ENCODE peak calls at places on chromosomes 3 and 15, in nine cellular contexts. One of them, this sample, is unnamed.
A peak's percentile ranks its signal among the peaks of the same experiment; 100 is the strongest.

GRCh38 chr15:70170096-70170699 is 72.5 kb upstream of the TLE3 start:
- DNase-seq in ovary: no peak
- DNase-seq in fibroblast of lung: no peak
- DNase-seq in heart left ventricle: no peak
- DNase-seq in Panc1: no peak
- DNase-seq in body of pancreas: no peak
- DNase-seq in K562: no peak
- DNase-seq in tibial nerve: no peak
- DNase-seq in breast epithelium: no peak
- DNase-seq in this sample: no peak

GRCh38 chr3:30188713-30189112 is 417.7 kb upstream of the TGFBR2 start:
- DNase-seq in ovary: no peak
- DNase-seq in fibroblast of lung: peak; percentile 48
- DNase-seq in heart left ventricle: peak; percentile 28
- DNase-seq in Panc1: no peak
- DNase-seq in body of pancreas: peak; percentile 10
- DNase-seq in K562: no peak
- DNase-seq in tibial nerve: no peak
- DNase-seq in breast epithelium: peak; percentile 51
- DNase-seq in this sample: no peak

GRCh38 chr3:160546727-160547126 is 18.6 kb downstream of the KPNA4 start:
- DNase-seq in ovary: no peak
- DNase-seq in fibroblast of lung: no peak
- DNase-seq in heart left ventricle: no peak
- DNase-seq in Panc1: no peak
- DNase-seq in body of pancreas: no peak
- DNase-seq in K562: no peak
- DNase-seq in tibial nerve: no peak
- DNase-seq in breast epithelium: no peak
- DNase-seq in this sample: no peak

GRCh38 chr15:75362642-75363249 is 5.7 kb downstream of the MAN2C1 start:
- DNase-seq in ovary: no peak
- DNase-seq in fibroblast of lung: no peak
- DNase-seq in heart left ventricle: no peak
- DNase-seq in Panc1: no peak
- DNase-seq in body of pancreas: no peak
- DNase-seq in K562: no peak
- DNase-seq in tibial nerve: no peak
- DNase-seq in breast epithelium: no peak
- DNase-seq in this sample: no peak

GRCh38 chr3:17942856-17943255 is 200.4 kb upstream of the TBC1D5 start:
- DNase-seq in ovary: no peak
- DNase-seq in fibroblast of lung: peak; percentile 80
- DNase-seq in heart left ventricle: no peak
- DNase-seq in Panc1: no peak
- DNase-seq in body of pancreas: no peak
- DNase-seq in K562: no peak
- DNase-seq in tibial nerve: no peak
- DNase-seq in breast epithelium: no peak
- DNase-seq in this sample: no peak

GRCh38 chr3:123258359-123258758 is 56.6 kb downstream of the SEC22A start:
- DNase-seq in ovary: no peak
- DNase-seq in fibroblast of lung: no peak
- DNase-seq in heart left ventricle: no peak
- DNase-seq in Panc1: no peak
- DNase-seq in body of pancreas: no peak
- DNase-seq in K562: no peak
- DNase-seq in tibial nerve: no peak
- DNase-seq in breast epithelium: no peak
- DNase-seq in this sample: no peak

GRCh38 chr15:98555173-98555515 is 93.2 kb upstream of the IGF1R start:
- DNase-seq in ovary: no peak
- DNase-seq in fibroblast of lung: no peak
- DNase-seq in heart left ventricle: no peak
- DNase-seq in Panc1: no peak
- DNase-seq in body of pancreas: peak; percentile 61
- DNase-seq in K562: no peak
- DNase-seq in tibial nerve: no peak
- DNase-seq in breast epithelium: no peak
- DNase-seq in this sample: no peak

GRCh38 chr15:81196576-81197254 is at the start of gene IL16:
- DNase-seq in ovary: no peak
- DNase-seq in fibroblast of lung: no peak
- DNase-seq in heart left ventricle: no peak
- DNase-seq in Panc1: no peak
- DNase-seq in body of pancreas: no peak
- DNase-seq in K562: no peak
- DNase-seq in tibial nerve: no peak
- DNase-seq in breast epithelium: no peak
- DNase-seq in this sample: no peak

GRCh38 chr3:187150599-187150998 is 11.3 kb upstream of the RPL39L start:
- DNase-seq in ovary: no peak
- DNase-seq in fibroblast of lung: no peak
- DNase-seq in heart left ventricle: no peak
- DNase-seq in Panc1: no peak
- DNase-seq in body of pancreas: peak; percentile 15
- DNase-seq in K562: no peak
- DNase-seq in tibial nerve: no peak
- DNase-seq in breast epithelium: no peak
- DNase-seq in this sample: no peak

GRCh38 chr15:49902791-49903481 is 216.1 kb downstream of the ATP8B4 start:
- DNase-seq in ovary: no peak
- DNase-seq in fibroblast of lung: peak; percentile 70
- DNase-seq in heart left ventricle: no peak
- DNase-seq in Panc1: no peak
- DNase-seq in body of pancreas: no peak
- DNase-seq in K562: no peak
- DNase-seq in tibial nerve: no peak
- DNase-seq in breast epithelium: no peak
- DNase-seq in this sample: peak; percentile 33

GRCh38 chr3:18440053-18440768 is 15.1 kb upstream of the SATB1 start:
- DNase-seq in ovary: no peak
- DNase-seq in fibroblast of lung: peak; percentile 62
- DNase-seq in heart left ventricle: no peak
- DNase-seq in Panc1: no peak
- DNase-seq in body of pancreas: no peak
- DNase-seq in K562: no peak
- DNase-seq in tibial nerve: no peak
- DNase-seq in breast epithelium: no peak
- DNase-seq in this sample: no peak

GRCh38 chr3:31839144-31839917 is 141.7 kb downstream of the OSBPL10 start:
- DNase-seq in ovary: no peak
- DNase-seq in fibroblast of lung: no peak
- DNase-seq in heart left ventricle: no peak
- DNase-seq in Panc1: no peak
- DNase-seq in body of pancreas: no peak
- DNase-seq in K562: no peak
- DNase-seq in tibial nerve: no peak
- DNase-seq in breast epithelium: no peak
- DNase-seq in this sample: no peak

GRCh38 chr3:45981321-45982038 is 14.1 kb downstream of the FYCO1 start:
- DNase-seq in ovary: no peak
- DNase-seq in fibroblast of lung: peak; percentile 68
- DNase-seq in heart left ventricle: no peak
- DNase-seq in Panc1: no peak
- DNase-seq in body of pancreas: no peak
- DNase-seq in K562: peak; percentile 54
- DNase-seq in tibial nerve: no peak
- DNase-seq in breast epithelium: no peak
- DNase-seq in this sample: no peak

GRCh38 chr3:78139166-78139565 is 1099.3 kb downstream of the ROBO2 start:
- DNase-seq in ovary: no peak
- DNase-seq in fibroblast of lung: peak; percentile 86
- DNase-seq in heart left ventricle: no peak
- DNase-seq in Panc1: no peak
- DNase-seq in body of pancreas: no peak
- DNase-seq in K562: no peak
- DNase-seq in tibial nerve: no peak
- DNase-seq in breast epithelium: no peak
- DNase-seq in this sample: no peak

GRCh38 chr15:63157891-63158431 is 684 bp upstream of the RPS27L start:
- DNase-seq in ovary: peak; percentile 52
- DNase-seq in fibroblast of lung: peak; percentile 86
- DNase-seq in heart left ventricle: peak; percentile 62
- DNase-seq in Panc1: no peak
- DNase-seq in body of pancreas: peak; percentile 31
- DNase-seq in K562: peak; percentile 51
- DNase-seq in tibial nerve: no peak
- DNase-seq in breast epithelium: no peak
- DNase-seq in this sample: peak; percentile 62

GRCh38 chr3:156233875-156234274 is 113.5 kb downstream of the KCNAB1 start:
- DNase-seq in ovary: no peak
- DNase-seq in fibroblast of lung: peak; percentile 43
- DNase-seq in heart left ventricle: no peak
- DNase-seq in Panc1: no peak
- DNase-seq in body of pancreas: no peak
- DNase-seq in K562: no peak
- DNase-seq in tibial nerve: no peak
- DNase-seq in breast epithelium: no peak
- DNase-seq in this sample: no peak

DNA sequence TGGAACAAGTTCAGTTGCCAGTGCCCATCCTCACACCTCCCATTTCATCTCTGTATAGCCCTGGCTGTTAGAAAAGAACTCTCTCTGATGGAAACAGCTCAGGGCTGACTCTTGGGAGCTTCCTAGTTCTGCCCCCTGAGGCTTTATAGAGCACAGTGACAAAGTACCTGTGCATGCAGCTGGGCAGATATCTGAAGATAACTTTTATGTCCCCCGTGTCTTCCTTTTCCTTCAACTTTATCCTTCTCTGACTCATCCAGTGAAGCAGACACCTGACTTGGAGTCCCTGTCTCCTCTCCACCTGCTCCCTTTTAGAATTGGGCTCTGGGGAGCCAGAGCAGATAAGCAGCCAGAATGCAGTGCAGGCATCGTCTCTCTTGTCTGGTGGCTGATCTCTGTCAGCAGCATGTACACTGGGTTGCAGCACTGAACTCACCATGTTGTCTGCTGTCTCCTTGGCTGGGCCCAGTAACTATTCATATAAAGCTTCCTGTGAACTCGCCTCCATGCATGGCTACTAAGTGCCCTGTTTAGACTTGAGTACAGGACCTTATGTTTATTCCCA is 53.9 kb upstream of the PLXNA1 start:
- DNase-seq in ovary: no peak
- DNase-seq in fibroblast of lung: no peak
- DNase-seq in heart left ventricle: no peak
- DNase-seq in Panc1: no peak
- DNase-seq in body of pancreas: no peak
- DNase-seq in K562: no peak
- DNase-seq in tibial nerve: no peak
- DNase-seq in breast epithelium: no peak
- DNase-seq in this sample: no peak
- H3K9me3 ChIP-seq in ovary: no peaks in the 10 kb centered on the region
- H3K9me3 ChIP-seq in fibroblast of lung: no peaks in the 10 kb centered on the region
- H3K9me3 ChIP-seq in heart left ventricle: no peaks in the 10 kb centered on the region
- H3K9me3 ChIP-seq in Panc1: no peaks in the 10 kb centered on the region
- H3K9me3 ChIP-seq in body of pancreas: no peaks in the 10 kb centered on the region
- H3K9me3 ChIP-seq in K562: no peaks in the 10 kb centered on the region
- H3K9me3 ChIP-seq in tibial nerve: no peaks in the 10 kb centered on the region
- H3K9me3 ChIP-seq in breast epithelium: no peaks in the 10 kb centered on the region
- H3K9me3 ChIP-seq in this sample: no peaks in the 10 kb centered on the region

DNA sequence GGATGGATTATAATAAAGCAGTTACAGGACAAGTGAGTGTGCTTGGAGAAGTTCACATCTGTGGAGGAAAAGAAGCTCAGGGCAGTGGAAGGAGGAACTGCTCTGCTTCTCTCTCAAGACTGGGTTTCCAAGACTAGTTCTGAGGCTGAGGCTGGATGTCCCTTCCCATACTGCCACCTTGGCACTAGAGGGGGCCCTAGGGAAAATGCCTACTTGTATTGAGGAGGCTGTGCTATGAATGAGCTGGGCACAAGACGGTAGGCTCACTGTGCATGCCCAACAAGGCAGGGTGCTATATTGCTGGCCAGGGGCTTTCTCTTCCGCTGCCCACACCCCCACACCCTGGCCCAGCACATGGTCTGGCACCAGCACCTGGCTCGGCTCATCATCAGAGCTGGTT is 65.2 kb downstream of the SLCO2A1 start:
- DNase-seq in ovary: no peak
- DNase-seq in fibroblast of lung: no peak
- DNase-seq in heart left ventricle: no peak
- DNase-seq in Panc1: no peak
- DNase-seq in body of pancreas: no peak
- DNase-seq in K562: no peak
- DNase-seq in tibial nerve: no peak
- DNase-seq in breast epithelium: no peak
- DNase-seq in this sample: no peak
- TF ChIP-seq CTCF in ovary: no peak
- TF ChIP-seq CTCF in fibroblast of lung: no peak
- TF ChIP-seq CTCF in heart left ventricle: no peak
- TF ChIP-seq CTCF in Panc1: no peak
- TF ChIP-seq CTCF in body of pancreas: no peak
- TF ChIP-seq CTCF in K562: no peak
- TF ChIP-seq CTCF in tibial nerve: no peak
- TF ChIP-seq CTCF in breast epithelium: no peak
- TF ChIP-seq CTCF in this sample: no peak

GRCh38 chr3:101072299-101072698 is 79.1 kb upstream of the ABI3BP start:
- DNase-seq in ovary: no peak
- DNase-seq in fibroblast of lung: peak; percentile 48
- DNase-seq in heart left ventricle: no peak
- DNase-seq in Panc1: no peak
- DNase-seq in body of pancreas: no peak
- DNase-seq in K562: no peak
- DNase-seq in tibial nerve: no peak
- DNase-seq in breast epithelium: no peak
- DNase-seq in this sample: no peak
- H3K27ac ChIP-seq in ovary: no peak overlapping the region
- H3K27ac ChIP-seq in fibroblast of lung: no peak overlapping the region
- H3K27ac ChIP-seq in heart left ventricle: no peak overlapping the region
- H3K27ac ChIP-seq in Panc1: no peak overlapping the region
- H3K27ac ChIP-seq in body of pancreas: no peak overlapping the region
- H3K27ac ChIP-seq in K562: no peak overlapping the region
- H3K27ac ChIP-seq in tibial nerve: no peak overlapping the region
- H3K27ac ChIP-seq in breast epithelium: no peak overlapping the region
- H3K27ac ChIP-seq in this sample: no peak overlapping the region

GRCh38 chr3:8817486-8817885 is 48.1 kb upstream of the OXTR start:
- DNase-seq in ovary: no peak
- DNase-seq in fibroblast of lung: no peak
- DNase-seq in heart left ventricle: no peak
- DNase-seq in Panc1: no peak
- DNase-seq in body of pancreas: no peak
- DNase-seq in K562: no peak
- DNase-seq in tibial nerve: no peak
- DNase-seq in breast epithelium: no peak
- DNase-seq in this sample: no peak

GRCh38 chr3:8813411-8813810 is 44.0 kb upstream of the OXTR start:
- DNase-seq in ovary: no peak
- DNase-seq in fibroblast of lung: no peak
- DNase-seq in heart left ventricle: no peak
- DNase-seq in Panc1: no peak
- DNase-seq in body of pancreas: no peak
- DNase-seq in K562: no peak
- DNase-seq in tibial nerve: no peak
- DNase-seq in breast epithelium: no peak
- DNase-seq in this sample: no peak

GRCh38 chr3:8810561-8810960 is 41.1 kb upstream of the OXTR start:
- DNase-seq in ovary: no peak
- DNase-seq in fibroblast of lung: no peak
- DNase-seq in heart left ventricle: no peak
- DNase-seq in Panc1: no peak
- DNase-seq in body of pancreas: no peak
- DNase-seq in K562: no peak
- DNase-seq in tibial nerve: no peak
- DNase-seq in breast epithelium: no peak
- DNase-seq in this sample: no peak

GRCh38 chr3:8816106-8816505 is 46.7 kb upstream of the OXTR start:
- DNase-seq in ovary: no peak
- DNase-seq in fibroblast of lung: peak; percentile 84
- DNase-seq in heart left ventricle: no peak
- DNase-seq in Panc1: no peak
- DNase-seq in body of pancreas: no peak
- DNase-seq in K562: no peak
- DNase-seq in tibial nerve: no peak
- DNase-seq in breast epithelium: no peak
- DNase-seq in this sample: no peak
- H3K9me3 ChIP-seq in ovary: no peaks in the 10 kb centered on the region
- H3K9me3 ChIP-seq in fibroblast of lung: no peaks in the 10 kb centered on the region
- H3K9me3 ChIP-seq in heart left ventricle: no peaks in the 10 kb centered on the region
- H3K9me3 ChIP-seq in Panc1: peaks cover 3% of the 10 kb centered on the region
- H3K9me3 ChIP-seq in body of pancreas: no peaks in the 10 kb centered on the region
- H3K9me3 ChIP-seq in K562: no peaks in the 10 kb centered on the region
- H3K9me3 ChIP-seq in tibial nerve: no peaks in the 10 kb centered on the region
- H3K9me3 ChIP-seq in breast epithelium: peaks cover 44% of the 10 kb centered on the region
- H3K9me3 ChIP-seq in this sample: peaks cover 22% of the 10 kb centered on the region